ENCODE peak calls at places on chromosomes 11 and 22, in four cellular contexts. I, T, G and L are unnamed samples.

GRCh38 chr11:63834532-63835155 is 4.3 kb upstream of the MARK2 start:
- DNase-seq in I (no peak), T (no peak), G (peak; percentile 55), L (no peak)

GRCh38 chr11:11157201-11157600 is 195.8 kb downstream of the CSNK2A3 start:
- DNase-seq in I (no peak), T (no peak), G (peak; percentile 33), L (peak; percentile 28)

GRCh38 chr11:37657645-37658044 is 1059.6 kb upstream of the RAG2 start:
- DNase-seq in I (no peak), T (no peak), G (no peak), L (no peak)

GRCh38 chr11:123129920-123130319 is 65.1 kb downstream of the CLMP start:
- DNase-seq in I (no peak), T (no peak), G (no peak), L (no peak)

GRCh38 chr22:17883356-17883755 is 109.1 kb upstream of the BID start:
- DNase-seq in I (no peak), T (no peak), G (no peak), L (no peak)

GRCh38 chr11:125494601-125494986 is 1.5 kb downstream of the FEZ1 start:
- DNase-seq in I (no peak), T (no peak), G (no peak), L (no peak)

GRCh38 chr11:123753110-123753509 is 1.2 kb downstream of the OR6X1 start:
- DNase-seq in I (no peak), T (no peak), G (no peak), L (no peak)

GRCh38 chr11:79160786-79161403 is 279.9 kb downstream of the TENM4 start:
- DNase-seq in I (no peak), T (no peak), G (no peak), L (peak; percentile 3)

GRCh38 chr11:33685061-33685460 is 15.6 kb downstream of the C11orf91 start:
- DNase-seq in I (no peak), T (no peak), G (no peak), L (no peak)

GRCh38 chr11:64359712-64360402 is 895 bp downstream of the RPS6KA4 start:
- DNase-seq in I (no peak), T (no peak), G (no peak), L (no peak)

GRCh38 chr11:131982154-131982553 is 611.7 kb downstream of the NTM start:
- DNase-seq in I (no peak), T (peak; percentile 52), G (no peak), L (peak; percentile 91)

GRCh38 chr22:35995772-35996171 is 32.9 kb downstream of the RBFOX2 start:
- DNase-seq in I (no peak), T (no peak), G (no peak), L (no peak)

GRCh38 chr22:43848366-43849171 is 13.7 kb downstream of the SULT4A1 start:
- DNase-seq in I (no peak), T (no peak), G (no peak), L (no peak)

GRCh38 chr11:95371147-95371546 is 140.1 kb upstream of the SESN3 start:
- DNase-seq in I (no peak), T (no peak), G (no peak), L (no peak)

GRCh38 chr11:84901986-84902385 is 725.2 kb downstream of the DLG2 start:
- DNase-seq in I (no peak), T (no peak), G (no peak), L (no peak)

GRCh38 chr11:100777118-100777517 is 90.0 kb downstream of the ARHGAP42 start:
- DNase-seq in I (no peak), T (no peak), G (peak; percentile 65), L (no peak)

GRCh38 chr11:121643530-121644512 is 191.1 kb upstream of the SORL1-AS1 start:
- DNase-seq in I (no peak), T (no peak), G (no peak), L (no peak)
- TF ChIP-seq ZNF274 in I (no peak), T (no peak), G (no peak), L (no peak)

DNA sequence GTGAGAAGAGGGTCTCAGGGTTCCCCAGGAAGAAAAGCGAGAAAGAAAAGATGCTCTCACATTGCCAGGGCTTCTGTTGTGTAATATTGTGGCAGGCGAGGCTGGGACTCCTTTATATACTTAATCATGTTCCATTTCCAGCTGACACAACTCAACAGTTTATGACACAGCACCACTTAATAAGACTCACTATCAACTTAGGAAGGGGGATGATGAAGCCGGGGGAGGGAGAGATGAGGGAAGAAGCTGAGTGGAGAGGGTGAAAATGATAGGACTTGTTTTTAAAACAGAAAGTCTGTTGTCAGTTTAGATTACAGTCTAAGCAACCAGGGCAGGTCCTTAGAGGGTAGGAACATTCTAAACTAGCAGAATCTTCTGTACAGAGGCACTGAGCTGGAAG is 397.0 kb downstream of the NXPE2 start:
- DNase-seq in I (no peak), T (no peak), G (no peak), L (no peak)
- TF ChIP-seq SUZ12 in I (no peak), T (no peak), G (no peak), L (no peak)

DNA sequence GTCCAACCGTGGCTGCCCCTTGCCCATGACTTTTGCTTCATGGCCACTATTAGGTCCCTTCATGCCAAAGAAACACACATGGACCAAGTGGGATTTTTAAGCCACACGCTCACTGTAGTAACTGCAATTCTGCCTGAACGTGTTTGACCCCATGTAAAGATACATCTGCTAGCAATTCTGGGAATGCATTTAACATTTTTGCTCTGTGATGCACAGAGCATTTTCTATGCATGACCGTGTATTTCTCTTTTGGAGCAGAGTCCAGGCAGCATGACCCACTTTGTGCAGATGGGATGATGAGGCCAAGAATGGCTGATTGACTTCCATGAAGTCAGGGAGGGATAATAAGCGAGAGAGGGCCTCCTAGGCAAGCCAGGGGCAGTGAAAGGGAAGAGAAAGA is 108.5 kb downstream of the TP53I11 start:
- DNase-seq in I (no peak), T (no peak), G (no peak), L (no peak)
- TF ChIP-seq ZNF274 in I (no peak), T (no peak), G (no peak), L (no peak)

DNA sequence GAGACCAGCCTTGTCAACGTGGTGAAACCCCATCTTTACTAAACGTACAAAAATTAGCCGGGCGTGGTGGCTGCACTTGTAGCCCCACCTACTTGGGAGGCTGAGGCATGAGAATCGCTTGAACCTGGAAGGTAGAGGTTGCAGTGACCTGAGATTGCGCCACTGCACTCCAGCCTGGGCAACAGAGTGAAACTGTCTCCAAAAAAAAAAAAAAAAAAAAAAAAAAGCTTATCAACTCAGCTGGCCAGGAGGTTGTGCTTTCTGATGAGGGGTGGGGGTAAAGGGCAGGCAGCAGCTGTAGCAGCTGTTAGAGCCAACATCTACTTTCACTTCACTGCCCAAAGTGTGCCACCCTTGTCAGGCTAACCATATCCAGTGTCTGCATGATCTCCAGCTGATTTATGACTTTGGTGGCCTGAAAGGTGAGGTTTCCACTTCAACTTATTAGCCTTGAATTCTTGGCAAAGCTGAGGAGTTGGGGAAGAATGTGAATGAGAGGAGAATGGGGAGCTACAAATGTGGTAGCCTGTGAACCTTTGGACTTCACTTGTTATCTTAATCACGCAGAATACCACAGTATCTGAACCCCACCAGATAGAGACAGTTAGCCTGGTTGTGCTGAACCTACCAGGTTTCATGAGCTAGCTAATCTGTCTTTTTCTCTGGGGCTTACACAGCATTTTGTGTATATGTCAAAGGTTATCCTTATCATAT is 19.6 kb downstream of the RNF121 start:
- DNase-seq in I (no peak), T (no peak), G (peak; percentile 75), L (no peak)
- TF ChIP-seq SUZ12 in I (no peak), T (no peak), G (no peak), L (no peak)

DNA sequence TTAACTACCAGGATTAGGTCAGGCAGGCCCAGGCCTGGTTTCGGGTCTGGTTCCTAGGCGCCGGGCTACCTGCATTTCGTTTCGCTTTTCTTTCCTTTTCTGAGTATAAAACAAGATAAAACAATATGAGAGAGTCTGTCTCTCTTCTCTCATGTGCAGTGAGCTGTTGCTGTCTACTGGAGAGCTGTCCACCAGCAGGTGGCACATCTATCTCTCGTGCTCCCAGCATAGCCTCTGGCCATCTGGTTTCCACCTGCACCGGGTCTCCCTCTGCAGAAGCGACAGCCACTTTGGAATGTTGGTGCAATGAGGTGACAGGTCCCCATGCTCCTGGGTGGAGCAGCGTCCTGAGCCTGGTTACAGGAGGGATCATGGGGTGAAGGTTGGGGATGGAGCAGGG is 27.7 kb downstream of the RIBC2 start:
- DNase-seq in I (no peak), T (no peak), G (peak; percentile 71), L (no peak)
- TF ChIP-seq ZNF274 in I (no peak), T (no peak), G (no peak), L (no peak)

DNA sequence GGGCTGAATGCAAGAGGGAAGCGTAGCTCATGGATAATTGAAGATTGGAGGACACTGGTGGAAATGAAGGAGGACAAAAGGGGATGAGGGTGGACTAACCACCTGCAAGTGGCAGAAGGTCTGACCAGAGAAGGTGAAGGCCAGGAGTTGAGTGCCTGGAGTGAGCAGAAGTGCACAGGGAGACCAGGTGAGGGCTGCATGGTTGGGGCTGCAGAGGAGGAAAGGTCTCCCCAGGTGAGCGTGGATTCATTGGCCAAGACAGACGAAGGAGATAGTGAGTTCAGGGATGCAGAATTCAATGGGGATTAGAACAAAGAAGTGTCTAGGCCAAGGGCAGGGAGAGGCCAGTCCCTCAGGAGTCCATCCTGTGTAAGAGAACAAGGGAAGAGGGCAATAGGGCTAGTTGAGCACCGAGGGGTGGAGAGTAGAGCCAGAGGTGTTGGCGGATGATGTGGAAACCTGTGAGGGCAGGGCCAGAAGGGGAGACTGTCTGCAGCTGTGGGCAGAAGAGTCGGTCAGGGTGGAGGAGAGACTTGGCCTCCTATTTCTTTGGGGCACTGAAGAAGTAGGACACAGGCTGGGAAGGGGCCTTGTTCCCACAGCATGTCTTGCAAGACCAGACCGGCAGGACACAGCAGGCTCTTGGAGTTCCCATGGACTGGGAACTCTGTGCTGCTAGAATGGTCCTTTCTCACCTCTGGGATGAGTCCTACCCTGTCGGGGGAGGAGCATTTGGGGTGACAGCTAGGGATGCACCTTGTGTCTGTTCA is 6.7 kb downstream of the TRIM29 start:
- DNase-seq in I (no peak), T (peak; percentile 32), G (no peak), L (no peak)
- TF ChIP-seq SUZ12 in I (no peak), T (no peak), G (no peak), L (no peak)

GRCh38 chr11:86990079-86990478 is 34.9 kb upstream of the FZD4 start:
- DNase-seq in I (no peak), T (no peak), G (no peak), L (no peak)
- TF ChIP-seq ZNF274 in I (no peak), T (no peak), G (no peak), L (no peak)

GRCh38 chr11:27545035-27545434 is 38.5 kb upstream of the LIN7C start:
- DNase-seq in I (no peak), T (no peak), G (no peak), L (no peak)

GRCh38 chr11:27535103-27535502 is 28.5 kb upstream of the LIN7C start:
- DNase-seq in I (no peak), T (no peak), G (no peak), L (no peak)

GRCh38 chr11:27541790-27542189 is 35.2 kb upstream of the LIN7C start:
- DNase-seq in I (no peak), T (no peak), G (no peak), L (no peak)

GRCh38 chr11:27545946-27546345 is 39.4 kb upstream of the LIN7C start:
- DNase-seq in I (no peak), T (no peak), G (no peak), L (no peak)

GRCh38 chr11:27540051-27540450 is 33.5 kb upstream of the LIN7C start:
- DNase-seq in I (no peak), T (no peak), G (no peak), L (no peak)
- TF ChIP-seq SUZ12 in I (no peak), T (no peak), G (no peak), L (no peak)